ENCODE peak calls at places on chromosomes 5 and 9, in seven cellular contexts. N is fibroblast of mammary gland, E is GM12865, Y is bronchial epithelial cell, Z is uterus, O is gastrocnemius medialis, I is cardiac fibroblast. A is an unnamed sample.

GRCh38 chr5:177553671-177554429 is 513 bp downstream of the FAM193B start:
- DNase-seq in Z (no peak), E (peak; percentile 27), N (no peak), I (no peak), O (no peak), Y (no peak), A (peak; percentile 42)

GRCh38 chr5:1048162-1048721 is 39.6 kb downstream of the NKD2 start:
- DNase-seq in N (no peak), O (no peak), I (no peak), Y (no peak), E (no peak), Z (no peak), A (no peak)

GRCh38 chr5:118791986-118792734 is 196.2 kb downstream of the DTWD2 start:
- DNase-seq in O (no peak), N (peak; percentile 73), E (peak; percentile 82), Z (no peak), I (peak; percentile 80), Y (peak; percentile 62), A (peak; percentile 41)

GRCh38 chr5:149829954-149830353 is 99.8 kb downstream of the PPARGC1B start:
- DNase-seq in E (peak; percentile 44), I (peak; percentile 27), N (peak; percentile 22), Z (no peak), O (no peak), Y (no peak), A (no peak)

GRCh38 chr9:82726404-82727276 is 336.3 kb downstream of the RASEF start:
- DNase-seq in O (no peak), E (peak; percentile 63), Z (no peak), I (no peak), Y (no peak), N (no peak), A (no peak)

GRCh38 chr5:54415896-54416640 is 39.4 kb upstream of the HSPB3 start:
- DNase-seq in Y (peak; percentile 96), E (no peak), I (peak; percentile 29), N (no peak), Z (no peak), O (no peak), A (no peak)

GRCh38 chr5:167524941-167525485 is 766.4 kb upstream of the WWC1 start:
- DNase-seq in Y (peak; percentile 1), E (no peak), Z (no peak), N (peak; percentile 2), I (no peak), O (no peak), A (no peak)

GRCh38 chr5:59089767-59090166 is 506.9 kb downstream of the RAB3C start:
- DNase-seq in N (no peak), Y (no peak), E (no peak), O (no peak), Z (no peak), I (no peak), A (no peak)

GRCh38 chr5:143536364-143536763 is 132.9 kb upstream of the NR3C1 start:
- DNase-seq in Z (no peak), N (peak; percentile 98), Y (peak; percentile 97), I (peak; percentile 99), E (no peak), O (no peak), A (no peak)

GRCh38 chr9:107648153-107648716 is 158.7 kb upstream of the KLF4 start:
- DNase-seq in E (no peak), N (peak; percentile 84), Z (no peak), Y (no peak), I (no peak), O (no peak), A (no peak)

GRCh38 chr9:125750656-125751035 is 3.5 kb downstream of the PBX3 start:
- DNase-seq in Z (no peak), N (no peak), I (peak; percentile 25), Y (peak; percentile 37), E (no peak), O (no peak), A (no peak)
- H3K4me3 ChIP-seq in Z (peak overlapping the region; percentile 15), N (peak overlapping the region; percentile 2), I (peak overlapping the region; percentile 8), Y (peak overlapping the region; percentile 6), E (peak overlapping the region; percentile 89), O (no peak overlapping the region), A (no peak overlapping the region)

DNA sequence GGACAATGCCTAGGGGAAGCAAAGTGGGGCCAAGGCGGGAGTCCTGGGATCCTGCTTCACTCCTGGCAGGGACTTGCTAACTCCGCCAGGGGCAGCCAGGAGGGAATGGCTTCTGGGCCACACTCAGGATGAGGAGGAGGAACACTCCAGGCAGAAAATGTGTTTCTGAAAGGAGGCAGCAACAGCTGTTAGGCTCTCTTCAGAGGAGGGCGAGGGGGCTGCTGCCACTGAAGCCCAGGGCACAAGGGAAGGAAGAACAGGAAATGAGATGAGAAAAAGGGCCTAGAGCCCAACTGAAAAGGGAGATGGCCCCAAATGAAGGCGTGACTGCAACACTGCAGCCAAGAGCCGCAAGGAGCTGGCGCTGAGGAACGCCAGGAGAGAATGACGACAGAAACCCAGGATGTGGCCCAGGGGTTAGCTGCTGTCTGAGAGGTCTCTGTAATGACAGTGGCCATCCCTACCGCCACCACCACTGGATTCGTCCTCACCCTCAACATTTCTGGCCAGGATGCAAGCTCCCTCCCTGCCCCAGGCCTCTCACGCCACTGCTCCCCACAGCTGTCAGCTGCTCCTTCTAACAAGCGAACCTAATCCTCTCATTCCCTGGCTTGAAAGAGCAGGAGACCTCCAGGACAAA is 15.8 kb downstream of the PSMB7 start:
- DNase-seq in N (peak; percentile 75), O (peak; percentile 43), I (peak; percentile 45), E (no peak), Z (no peak), Y (no peak), A (peak; percentile 33)
- TF ChIP-seq CTCF in N (peak; percentile 19), O (no peak), I (peak; percentile 36), E (no peak), Z (no peak), Y (peak; percentile 12), A (peak; percentile 8)

GRCh38 chr9:27504259-27504658 is 19.8 kb upstream of the IFNK start:
- DNase-seq in Y (no peak), I (no peak), O (no peak), Z (no peak), E (no peak), N (no peak), A (no peak)

GRCh38 chr9:27503623-27504022 is 20.5 kb upstream of the IFNK start:
- DNase-seq in I (no peak), N (no peak), O (no peak), E (no peak), Y (no peak), Z (no peak), A (no peak)

DNA sequence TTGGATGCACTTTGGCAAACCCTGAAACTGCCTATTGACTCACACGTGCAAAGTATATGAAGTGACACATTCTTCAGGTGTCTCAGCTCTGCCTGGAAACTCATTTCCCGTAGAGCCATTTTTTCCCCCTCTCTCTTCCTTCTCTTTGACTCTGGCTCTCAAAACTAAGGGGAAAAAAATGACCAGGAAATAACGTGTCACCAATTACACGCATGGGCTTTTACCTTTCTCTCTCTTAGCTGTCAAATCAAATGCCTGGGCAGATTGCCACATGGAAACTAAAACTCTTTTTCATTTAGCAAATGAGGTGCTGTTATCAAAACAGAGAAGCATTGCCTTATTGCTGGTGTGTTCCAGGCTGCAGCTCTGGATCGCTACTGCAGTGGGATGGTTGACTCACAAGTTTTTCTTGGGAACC is 18.3 kb upstream of the IFNK start:
- DNase-seq in Z (no peak), I (no peak), N (no peak), O (no peak), E (no peak), Y (peak; percentile 85), A (no peak)
- H3K4me3 ChIP-seq in Z (no peak overlapping the region), I (no peak overlapping the region), N (no peak overlapping the region), O (no peak overlapping the region), E (no peak overlapping the region), Y (no peak overlapping the region), A (no peak overlapping the region)

GRCh38 chr5:96729156-96729555 is 67.0 kb downstream of the CAST start:
- DNase-seq in O (no peak), Z (no peak), Y (no peak), E (no peak), N (no peak), I (no peak), A (no peak)
- TF ChIP-seq CTCF in O (peak; percentile 21), Z (no peak), Y (no peak), E (no peak), N (peak; percentile 43), I (peak; percentile 5), A (no peak)

GRCh38 chr5:11675198-11675597 is 229.0 kb downstream of the CTNND2 start:
- DNase-seq in E (no peak), N (no peak), O (no peak), Z (no peak), Y (no peak), I (no peak), A (no peak)
- H3K4me3 ChIP-seq in E (no peak overlapping the region), N (no peak overlapping the region), O (no peak overlapping the region), Z (no peak overlapping the region), Y (no peak overlapping the region), I (no peak overlapping the region), A (no peak overlapping the region)

GRCh38 chr5:43514816-43515677 is at the start of gene C5orf34:
- DNase-seq in N (peak; percentile 95), Z (peak; percentile 97), O (peak; percentile 95), E (peak; percentile 97), Y (peak; percentile 91), I (peak; percentile 97), A (peak; percentile 97)
- TF ChIP-seq CTCF in N (no peak), Z (peak; percentile 29), O (no peak), E (no peak), Y (peak; percentile 2), I (no peak), A (no peak)

DNA sequence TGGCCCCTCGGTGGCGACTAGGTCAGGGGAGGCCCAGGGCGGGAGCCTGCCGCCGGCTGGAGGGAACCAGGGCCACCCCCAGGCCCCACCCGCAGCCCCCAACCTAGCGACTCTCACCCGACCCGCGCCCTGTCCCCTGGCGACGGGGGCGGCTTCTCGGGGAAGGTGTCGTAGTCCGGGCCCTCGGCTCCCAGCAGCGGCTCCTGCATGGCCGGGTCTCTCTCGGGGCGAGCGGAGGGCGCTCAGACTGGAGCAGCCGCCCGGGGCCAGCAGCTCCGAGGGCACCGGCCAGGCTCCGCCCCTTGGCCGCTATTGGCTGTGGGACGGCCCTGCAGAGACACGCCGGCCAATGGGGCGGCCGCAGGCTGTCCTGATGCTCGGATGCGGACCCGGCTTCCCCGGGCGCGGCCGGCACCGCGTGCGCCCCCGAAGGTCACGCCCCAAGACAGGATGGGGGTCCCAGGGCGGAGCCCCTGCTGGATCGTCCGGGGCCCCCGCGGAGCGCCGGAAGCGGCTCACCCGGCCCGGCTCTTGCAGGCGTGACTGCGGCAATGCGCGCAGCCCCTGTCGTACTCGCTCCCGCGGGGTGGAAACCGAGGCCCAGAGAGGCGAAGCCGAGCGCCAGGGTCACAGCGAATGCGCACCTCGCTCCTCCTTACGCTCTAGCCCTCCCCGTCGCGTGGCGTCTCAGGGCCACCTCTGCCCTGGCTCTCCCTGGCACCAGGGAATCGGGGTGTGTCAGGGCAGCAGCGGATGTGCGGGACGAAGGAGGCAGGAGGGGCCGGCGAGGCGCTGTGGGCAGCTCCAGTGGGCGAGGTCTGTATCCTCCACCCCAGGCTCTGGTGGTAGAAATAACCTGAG is at the start of gene SLC2A6:
- DNase-seq in N (peak; percentile 66), Y (peak; percentile 68), Z (peak; percentile 75), I (peak; percentile 74), O (peak; percentile 67), E (peak; percentile 91), A (peak; percentile 80)
- H3K4me3 ChIP-seq in N (peak within 1 kb of the TSS; percentile 65), Y (peak within 1 kb of the TSS; percentile 54), Z (peak within 1 kb of the TSS; percentile 42), I (peak within 1 kb of the TSS; percentile 66), O (peak within 1 kb of the TSS; percentile 67), E (peak within 1 kb of the TSS; percentile 71), A (peak within 1 kb of the TSS; percentile 70)